ENCODE peak calls at places on chromosomes 3 and 15, in eight cellular contexts. One of them, this sample, is unnamed.

GRCh38 chr3:186882881-186883685 is 40.6 kb downstream of the ADIPOQ start:
- DNase-seq in brain microvascular endothelial cell: peak; percentile 91
- DNase-seq in cardiac muscle cell: peak; percentile 75
- DNase-seq in esophagus squamous epithelium: no peak
- DNase-seq in Panc1: peak; percentile 67
- DNase-seq in fibroblast of lung: peak; percentile 86
- DNase-seq in ovary: no peak
- DNase-seq in H9: no peak
- DNase-seq in this sample: peak; percentile 80

GRCh38 chr3:14311722-14312121 is 90.7 kb upstream of the SLC6A6 start:
- DNase-seq in brain microvascular endothelial cell: no peak
- DNase-seq in cardiac muscle cell: no peak
- DNase-seq in esophagus squamous epithelium: no peak
- DNase-seq in Panc1: no peak
- DNase-seq in fibroblast of lung: no peak
- DNase-seq in ovary: no peak
- DNase-seq in H9: no peak
- DNase-seq in this sample: no peak

GRCh38 chr15:85100186-85100937 is 118.7 kb downstream of the PDE8A start:
- DNase-seq in brain microvascular endothelial cell: no peak
- DNase-seq in cardiac muscle cell: no peak
- DNase-seq in esophagus squamous epithelium: no peak
- DNase-seq in Panc1: no peak
- DNase-seq in fibroblast of lung: peak; percentile 8
- DNase-seq in ovary: no peak
- DNase-seq in H9: no peak
- DNase-seq in this sample: no peak

GRCh38 chr3:174488527-174488926 is 370.6 kb upstream of the NAALADL2 start:
- DNase-seq in brain microvascular endothelial cell: no peak
- DNase-seq in cardiac muscle cell: peak; percentile 74
- DNase-seq in esophagus squamous epithelium: no peak
- DNase-seq in Panc1: no peak
- DNase-seq in fibroblast of lung: peak; percentile 40
- DNase-seq in ovary: no peak
- DNase-seq in H9: no peak
- DNase-seq in this sample: no peak

GRCh38 chr3:66582721-66583141 is 81.9 kb upstream of the LRIG1 start:
- DNase-seq in brain microvascular endothelial cell: peak; percentile 15
- DNase-seq in cardiac muscle cell: no peak
- DNase-seq in esophagus squamous epithelium: no peak
- DNase-seq in Panc1: no peak
- DNase-seq in fibroblast of lung: peak; percentile 48
- DNase-seq in ovary: no peak
- DNase-seq in H9: no peak
- DNase-seq in this sample: no peak

GRCh38 chr3:102129774-102130608 is 280.7 kb downstream of the NFKBIZ start:
- DNase-seq in brain microvascular endothelial cell: peak; percentile 68
- DNase-seq in cardiac muscle cell: peak; percentile 87
- DNase-seq in esophagus squamous epithelium: no peak
- DNase-seq in Panc1: peak; percentile 35
- DNase-seq in fibroblast of lung: peak; percentile 78
- DNase-seq in ovary: no peak
- DNase-seq in H9: no peak
- DNase-seq in this sample: peak; percentile 53

GRCh38 chr15:76176487-76177085 is 116.8 kb downstream of the TMEM266 start:
- DNase-seq in brain microvascular endothelial cell: no peak
- DNase-seq in cardiac muscle cell: no peak
- DNase-seq in esophagus squamous epithelium: no peak
- DNase-seq in Panc1: no peak
- DNase-seq in fibroblast of lung: no peak
- DNase-seq in ovary: no peak
- DNase-seq in H9: no peak
- DNase-seq in this sample: no peak

GRCh38 chr15:99956820-99957641 is 223.8 kb upstream of the LYSMD4 start:
- DNase-seq in brain microvascular endothelial cell: no peak
- DNase-seq in cardiac muscle cell: no peak
- DNase-seq in esophagus squamous epithelium: no peak
- DNase-seq in Panc1: no peak
- DNase-seq in fibroblast of lung: no peak
- DNase-seq in ovary: no peak
- DNase-seq in H9: no peak
- DNase-seq in this sample: no peak

GRCh38 chr3:128805771-128806170 is 73.6 kb upstream of the ACAD9 start:
- DNase-seq in brain microvascular endothelial cell: peak; percentile 29
- DNase-seq in cardiac muscle cell: no peak
- DNase-seq in esophagus squamous epithelium: no peak
- DNase-seq in Panc1: no peak
- DNase-seq in fibroblast of lung: peak; percentile 31
- DNase-seq in ovary: no peak
- DNase-seq in H9: no peak
- DNase-seq in this sample: peak; percentile 69

GRCh38 chr3:51967384-51968174 is at the start of gene PCBP4:
- DNase-seq in brain microvascular endothelial cell: no peak
- DNase-seq in cardiac muscle cell: peak; percentile 51
- DNase-seq in esophagus squamous epithelium: no peak
- DNase-seq in Panc1: no peak
- DNase-seq in fibroblast of lung: peak; percentile 40
- DNase-seq in ovary: peak; percentile 74
- DNase-seq in H9: peak; percentile 72
- DNase-seq in this sample: no peak

GRCh38 chr15:59274126-59274970 is 67.7 kb downstream of the LDHAL6B start:
- DNase-seq in brain microvascular endothelial cell: peak; percentile 59
- DNase-seq in cardiac muscle cell: peak; percentile 70
- DNase-seq in esophagus squamous epithelium: no peak
- DNase-seq in Panc1: no peak
- DNase-seq in fibroblast of lung: peak; percentile 90
- DNase-seq in ovary: no peak
- DNase-seq in H9: no peak
- DNase-seq in this sample: no peak

GRCh38 chr15:25944386-25944785 is 81.3 kb upstream of the ATP10A start:
- DNase-seq in brain microvascular endothelial cell: no peak
- DNase-seq in cardiac muscle cell: no peak
- DNase-seq in esophagus squamous epithelium: no peak
- DNase-seq in Panc1: no peak
- DNase-seq in fibroblast of lung: no peak
- DNase-seq in ovary: no peak
- DNase-seq in H9: no peak
- DNase-seq in this sample: no peak

GRCh38 chr3:156472150-156472549 is 82.8 kb downstream of the SSR3 start:
- DNase-seq in brain microvascular endothelial cell: no peak
- DNase-seq in cardiac muscle cell: no peak
- DNase-seq in esophagus squamous epithelium: no peak
- DNase-seq in Panc1: no peak
- DNase-seq in fibroblast of lung: no peak
- DNase-seq in ovary: no peak
- DNase-seq in H9: no peak
- DNase-seq in this sample: no peak

GRCh38 chr3:195802261-195802701 is 9.4 kb downstream of the MUC4 start:
- DNase-seq in brain microvascular endothelial cell: no peak
- DNase-seq in cardiac muscle cell: no peak
- DNase-seq in esophagus squamous epithelium: no peak
- DNase-seq in Panc1: no peak
- DNase-seq in fibroblast of lung: no peak
- DNase-seq in ovary: no peak
- DNase-seq in H9: no peak
- DNase-seq in this sample: no peak

GRCh38 chr15:42107483-42107882 is 13.1 kb upstream of the PLA2G4D start:
- DNase-seq in brain microvascular endothelial cell: no peak
- DNase-seq in cardiac muscle cell: no peak
- DNase-seq in esophagus squamous epithelium: no peak
- DNase-seq in Panc1: no peak
- DNase-seq in fibroblast of lung: peak; percentile 5
- DNase-seq in ovary: no peak
- DNase-seq in H9: no peak
- DNase-seq in this sample: no peak

DNA sequence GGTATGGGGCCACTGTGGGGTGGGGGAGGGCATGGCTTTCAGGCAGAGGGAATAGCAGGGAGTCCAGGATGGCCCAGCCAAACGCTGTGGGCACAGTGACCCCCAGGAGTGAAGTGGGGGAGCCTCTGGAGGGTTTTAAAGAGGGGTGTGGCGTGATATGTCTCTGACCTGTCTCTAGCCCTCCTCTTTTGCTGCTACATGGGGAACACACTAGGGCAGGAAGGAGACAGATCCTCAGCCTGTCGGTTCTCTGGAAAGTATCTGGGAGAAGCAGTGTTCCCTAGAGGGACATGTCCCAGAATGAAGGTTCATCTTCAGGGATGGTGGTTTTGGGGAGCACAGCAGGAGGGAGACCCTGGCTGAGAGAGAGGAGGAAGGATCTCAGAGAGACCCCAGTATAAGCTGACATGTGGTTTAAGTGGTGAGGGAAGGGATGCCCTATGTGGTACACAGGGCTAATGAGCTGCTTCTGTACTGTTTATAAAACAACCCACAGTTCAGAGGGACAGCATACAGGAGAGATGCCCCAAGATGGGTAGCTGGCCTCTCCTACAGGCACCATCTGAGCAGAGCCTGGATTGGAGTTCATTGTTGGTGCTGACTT is 37.7 kb downstream of the TRIM71 start:
- DNase-seq in brain microvascular endothelial cell: no peak
- DNase-seq in cardiac muscle cell: no peak
- DNase-seq in esophagus squamous epithelium: no peak
- DNase-seq in Panc1: no peak
- DNase-seq in fibroblast of lung: no peak
- DNase-seq in ovary: no peak
- DNase-seq in H9: no peak
- DNase-seq in this sample: no peak
- TF ChIP-seq CTCF in brain microvascular endothelial cell: no peak
- TF ChIP-seq CTCF in cardiac muscle cell: no peak
- TF ChIP-seq CTCF in esophagus squamous epithelium: no peak
- TF ChIP-seq CTCF in Panc1: no peak
- TF ChIP-seq CTCF in fibroblast of lung: no peak
- TF ChIP-seq CTCF in ovary: no peak
- TF ChIP-seq CTCF in H9: no peak
- TF ChIP-seq CTCF in this sample: no peak

DNA sequence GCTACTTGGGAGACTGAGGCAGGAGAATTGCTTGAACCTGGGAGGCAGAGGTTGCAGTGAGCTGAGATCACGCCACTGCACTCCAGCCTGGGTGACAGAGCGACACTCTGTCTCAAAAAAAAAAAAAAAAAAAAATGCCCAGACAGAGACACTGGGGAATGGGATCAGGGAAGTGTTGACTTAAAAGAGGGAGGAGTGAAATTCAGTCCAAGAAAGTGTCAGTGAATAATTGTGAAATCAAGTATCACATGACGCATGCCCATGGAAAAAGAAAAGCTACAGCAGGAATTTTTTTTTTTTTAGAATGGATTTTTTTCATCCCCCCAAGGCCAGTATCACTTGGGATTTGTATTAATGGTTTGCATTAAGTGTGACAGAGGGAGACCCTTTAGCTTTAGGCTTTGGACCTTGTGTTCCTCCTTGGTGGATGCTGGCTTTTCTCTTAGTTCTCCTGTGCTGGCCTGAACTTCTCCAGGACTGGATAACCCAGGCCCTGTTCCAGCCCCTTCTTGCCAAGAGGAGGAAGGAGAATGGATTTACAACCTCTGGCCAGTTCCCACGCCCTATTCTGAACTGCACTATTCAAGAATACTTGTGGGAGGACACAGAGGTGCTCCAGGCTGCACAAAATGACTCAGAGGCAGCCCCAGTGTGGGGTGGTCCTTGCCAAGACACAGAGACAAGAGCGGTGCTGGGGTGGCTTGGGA is 36.7 kb upstream of the ZNF774 start:
- DNase-seq in brain microvascular endothelial cell: no peak
- DNase-seq in cardiac muscle cell: peak; percentile 92
- DNase-seq in esophagus squamous epithelium: no peak
- DNase-seq in Panc1: no peak
- DNase-seq in fibroblast of lung: peak; percentile 86
- DNase-seq in ovary: peak; percentile 80
- DNase-seq in H9: no peak
- DNase-seq in this sample: peak; percentile 51
- H3K27ac ChIP-seq in brain microvascular endothelial cell: no peak overlapping the region
- H3K27ac ChIP-seq in cardiac muscle cell: no peak overlapping the region
- H3K27ac ChIP-seq in esophagus squamous epithelium: peak overlapping the region; percentile 80
- H3K27ac ChIP-seq in Panc1: no peak overlapping the region
- H3K27ac ChIP-seq in fibroblast of lung: no peak overlapping the region
- H3K27ac ChIP-seq in ovary: no peak overlapping the region
- H3K27ac ChIP-seq in H9: no peak overlapping the region
- H3K27ac ChIP-seq in this sample: peak overlapping the region; percentile 90

GRCh38 chr15:64690578-64691296 is 84.7 kb downstream of the RBPMS2 start:
- DNase-seq in brain microvascular endothelial cell: no peak
- DNase-seq in cardiac muscle cell: peak; percentile 61
- DNase-seq in esophagus squamous epithelium: no peak
- DNase-seq in Panc1: no peak
- DNase-seq in fibroblast of lung: no peak
- DNase-seq in ovary: no peak
- DNase-seq in H9: no peak
- DNase-seq in this sample: no peak
- TF ChIP-seq CTCF in brain microvascular endothelial cell: no peak
- TF ChIP-seq CTCF in cardiac muscle cell: no peak
- TF ChIP-seq CTCF in esophagus squamous epithelium: no peak
- TF ChIP-seq CTCF in Panc1: peak; percentile 30
- TF ChIP-seq CTCF in fibroblast of lung: no peak
- TF ChIP-seq CTCF in ovary: no peak
- TF ChIP-seq CTCF in H9: peak; percentile 47
- TF ChIP-seq CTCF in this sample: no peak

GRCh38 chr3:189099031-189099471 is 72.7 kb upstream of the TPRG1 start:
- DNase-seq in brain microvascular endothelial cell: no peak
- DNase-seq in cardiac muscle cell: peak; percentile 23
- DNase-seq in esophagus squamous epithelium: no peak
- DNase-seq in Panc1: no peak
- DNase-seq in fibroblast of lung: no peak
- DNase-seq in ovary: peak; percentile 94
- DNase-seq in H9: no peak
- DNase-seq in this sample: no peak

GRCh38 chr3:189099505-189100290 is 72.1 kb upstream of the TPRG1 start:
- DNase-seq in brain microvascular endothelial cell: no peak
- DNase-seq in cardiac muscle cell: peak; percentile 49
- DNase-seq in esophagus squamous epithelium: no peak
- DNase-seq in Panc1: no peak
- DNase-seq in fibroblast of lung: no peak
- DNase-seq in ovary: peak; percentile 58
- DNase-seq in H9: no peak
- DNase-seq in this sample: no peak

GRCh38 chr3:189101594-189101993 is 70.2 kb upstream of the TPRG1 start:
- DNase-seq in brain microvascular endothelial cell: no peak
- DNase-seq in cardiac muscle cell: no peak
- DNase-seq in esophagus squamous epithelium: no peak
- DNase-seq in Panc1: no peak
- DNase-seq in fibroblast of lung: no peak
- DNase-seq in ovary: no peak
- DNase-seq in H9: no peak
- DNase-seq in this sample: no peak

GRCh38 chr3:189103208-189103607 is 68.6 kb upstream of the TPRG1 start:
- DNase-seq in brain microvascular endothelial cell: no peak
- DNase-seq in cardiac muscle cell: no peak
- DNase-seq in esophagus squamous epithelium: no peak
- DNase-seq in Panc1: no peak
- DNase-seq in fibroblast of lung: no peak
- DNase-seq in ovary: no peak
- DNase-seq in H9: no peak
- DNase-seq in this sample: no peak

DNA sequence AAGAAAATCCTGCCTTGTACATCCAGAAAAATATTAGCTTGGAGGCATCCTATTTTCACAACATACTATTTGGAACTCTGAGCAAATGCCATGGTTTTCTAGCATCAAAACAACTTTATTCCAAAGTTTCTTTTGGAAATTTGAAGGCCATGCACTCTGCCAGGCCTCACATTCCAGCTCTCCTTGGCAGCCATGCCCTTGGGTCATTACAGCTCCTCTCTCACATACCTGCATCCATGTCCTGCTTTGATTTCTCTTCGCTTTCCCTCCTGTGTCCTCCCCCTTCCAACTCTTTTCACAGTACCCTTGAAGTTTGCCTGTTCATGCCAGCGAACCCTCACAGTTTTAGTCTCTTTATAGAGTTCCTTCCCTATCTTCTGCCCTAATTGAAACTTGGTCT is 70.9 kb upstream of the TPRG1 start:
- DNase-seq in brain microvascular endothelial cell: no peak
- DNase-seq in cardiac muscle cell: no peak
- DNase-seq in esophagus squamous epithelium: no peak
- DNase-seq in Panc1: no peak
- DNase-seq in fibroblast of lung: no peak
- DNase-seq in ovary: no peak
- DNase-seq in H9: no peak
- DNase-seq in this sample: no peak
- H3K27ac ChIP-seq in brain microvascular endothelial cell: no peak overlapping the region
- H3K27ac ChIP-seq in cardiac muscle cell: no peak overlapping the region
- H3K27ac ChIP-seq in esophagus squamous epithelium: peak overlapping the region; percentile 79
- H3K27ac ChIP-seq in Panc1: no peak overlapping the region
- H3K27ac ChIP-seq in fibroblast of lung: no peak overlapping the region
- H3K27ac ChIP-seq in ovary: peak overlapping the region; percentile 81
- H3K27ac ChIP-seq in H9: no peak overlapping the region
- H3K27ac ChIP-seq in this sample: no peak overlapping the region